ENCODE peak calls at places on chromosomes 11 and 22, in nine cellular contexts. Q is H1, X is cardiac muscle cell, T is mesenchymal stem cell, D is ascending aorta, E is mammary epithelial cell, K is osteoblast, I is kidney, M is neuronal stem cell. R is an unnamed sample.

GRCh38 chr11:30333405-30333804 is 10.5 kb downstream of the ARL14EP start:
- DNase-seq in Q (no peak), X (no peak), T (peak; percentile 14), D (no peak), E (peak; percentile 19), K (no peak), I (no peak), M (no peak), R (no peak)

GRCh38 chr22:36363378-36363931 is 24.3 kb downstream of the MYH9 start:
- DNase-seq in Q (no peak), X (no peak), T (no peak), D (no peak), E (no peak), K (no peak), I (no peak), M (no peak), R (peak; percentile 25)

GRCh38 chr11:75667831-75668507 is 869 bp downstream of the MAP6 start:
- DNase-seq in Q (no peak), X (peak; percentile 58), T (no peak), D (no peak), E (peak; percentile 36), K (peak; percentile 93), I (peak; percentile 87), M (peak; percentile 80), R (peak; percentile 86)

GRCh38 chr11:120340529-120340928 is 4.3 kb downstream of the ARHGEF12 start:
- DNase-seq in Q (no peak), X (no peak), T (no peak), D (no peak), E (peak; percentile 43), K (no peak), I (no peak), M (no peak), R (no peak)

GRCh38 chr11:64758330-64759079 is 1.3 kb downstream of the PYGM start:
- DNase-seq in Q (no peak), X (no peak), T (no peak), D (no peak), E (no peak), K (peak; percentile 73), I (peak; percentile 64), M (no peak), R (peak; percentile 40)

GRCh38 chr11:68838572-68838964 is 3.1 kb downstream of the CPT1A start:
- DNase-seq in Q (no peak), X (peak; percentile 58), T (peak; percentile 44), D (no peak), E (no peak), K (no peak), I (no peak), M (no peak), R (peak; percentile 63)

GRCh38 chr11:68890490-68891231 is 13.0 kb downstream of the MRPL21 start:
- DNase-seq in Q (no peak), X (peak; percentile 80), T (no peak), D (peak; percentile 57), E (no peak), K (peak; percentile 98), I (peak; percentile 93), M (no peak), R (peak; percentile 95)

GRCh38 chr11:17851697-17852096 is 117.1 kb downstream of the KCNC1 start:
- DNase-seq in Q (no peak), X (no peak), T (no peak), D (no peak), E (no peak), K (no peak), I (no peak), M (no peak), R (no peak)

GRCh38 chr11:27532652-27533325 is 26.2 kb upstream of the LIN7C start:
- DNase-seq in Q (no peak), X (peak; percentile 14), T (no peak), D (no peak), E (peak; percentile 28), K (no peak), I (no peak), M (no peak), R (no peak)

GRCh38 chr22:37884420-37884819 is 21.7 kb upstream of the MICALL1 start:
- DNase-seq in Q (no peak), X (no peak), T (no peak), D (no peak), E (no peak), K (peak; percentile 56), I (no peak), M (no peak), R (no peak)

GRCh38 chr22:28105396-28105795 is 186.3 kb upstream of the PITPNB start:
- DNase-seq in Q (no peak), X (peak; percentile 84), T (peak; percentile 43), D (no peak), E (no peak), K (no peak), I (no peak), M (no peak), R (no peak)

GRCh38 chr11:12556155-12556554 is 118.1 kb upstream of the TEAD1 start:
- DNase-seq in Q (no peak), X (peak; percentile 76), T (peak; percentile 76), D (no peak), E (no peak), K (no peak), I (no peak), M (no peak), R (peak; percentile 59)

GRCh38 chr11:1218788-1219445 is 3.9 kb upstream of the MUC5B start:
- DNase-seq in Q (no peak), X (no peak), T (no peak), D (no peak), E (no peak), K (peak; percentile 80), I (peak; percentile 60), M (no peak), R (peak; percentile 10)

GRCh38 chr11:73551697-73552096 is 46.2 kb downstream of the FAM168A start:
- DNase-seq in Q (no peak), X (no peak), T (no peak), D (no peak), E (no peak), K (peak; percentile 45), I (no peak), M (no peak), R (no peak)

DNA sequence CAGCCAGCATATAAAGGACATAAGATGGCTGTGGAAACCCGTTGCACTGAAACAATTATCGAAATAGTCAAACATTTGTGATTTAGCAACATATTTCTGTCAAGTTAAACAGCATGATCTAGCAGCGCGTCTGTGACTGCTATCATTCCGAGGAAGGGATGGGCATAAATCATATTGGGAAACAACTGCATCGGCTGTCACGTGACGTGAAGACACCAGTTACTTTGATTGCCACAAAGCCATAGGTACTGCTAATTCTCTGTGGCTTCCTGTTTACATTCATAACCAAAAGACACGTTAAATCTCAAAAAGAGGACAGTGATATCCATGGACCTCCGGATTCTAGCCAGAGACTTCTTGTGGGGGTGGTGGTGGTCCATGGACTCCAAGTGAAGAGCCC is 87.8 kb downstream of the CACNA1I start:
- DNase-seq in Q (no peak), X (no peak), T (no peak), D (no peak), E (no peak), K (no peak), I (no peak), M (no peak), R (no peak)
- H3K4me1 ChIP-seq in Q (no peaks in the 10 kb centered on the region), X (no peaks in the 10 kb centered on the region), T (peaks cover 9% of the 10 kb centered on the region), D (no peaks in the 10 kb centered on the region), E (peaks cover 9% of the 10 kb centered on the region), K (no peaks in the 10 kb centered on the region), I (no peaks in the 10 kb centered on the region), M (peaks cover 8% of the 10 kb centered on the region), R (no peaks in the 10 kb centered on the region)

GRCh38 chr11:70303070-70303469 is 32.6 kb downstream of the PPFIA1 start:
- DNase-seq in Q (no peak), X (peak; percentile 72), T (no peak), D (no peak), E (no peak), K (no peak), I (no peak), M (no peak), R (peak; percentile 66)
- H3K27ac ChIP-seq in Q (no peak overlapping the region), X (no peak overlapping the region), T (no peak overlapping the region), D (peak overlapping the region; percentile 55), E (no peak overlapping the region), K (peak overlapping the region; percentile 37), I (no peak overlapping the region), M (no peak overlapping the region), R (no peak overlapping the region)

DNA sequence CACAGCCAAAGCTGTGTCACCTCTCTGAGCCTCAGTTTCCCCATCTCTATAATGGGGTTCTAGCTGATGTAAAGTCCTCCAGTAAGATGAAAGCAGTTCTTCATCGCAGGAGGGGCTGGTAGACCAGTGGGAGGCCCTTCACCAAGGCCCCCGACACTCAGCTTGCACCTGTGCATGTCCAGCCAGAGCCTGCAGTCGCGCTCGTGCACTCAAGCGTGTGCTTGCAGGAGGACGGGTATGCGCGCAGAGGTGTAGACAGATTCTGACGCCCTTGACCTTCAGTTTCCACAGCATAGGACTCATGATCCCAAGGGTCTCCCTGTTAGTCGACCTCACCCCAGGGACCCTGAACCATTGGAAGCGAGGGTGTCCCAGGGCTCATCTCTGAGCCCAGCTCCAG is 633.7 kb downstream of the TBC1D22A start:
- DNase-seq in Q (no peak), X (no peak), T (no peak), D (no peak), E (no peak), K (peak; percentile 47), I (peak; percentile 52), M (no peak), R (no peak)
- H3K9me3 ChIP-seq in Q (peaks cover 87% of the 10 kb centered on the region), X (no peaks in the 10 kb centered on the region), T (no peaks in the 10 kb centered on the region), D (no peaks in the 10 kb centered on the region), E (peaks cover 57% of the 10 kb centered on the region), K (no peaks in the 10 kb centered on the region), I (no peaks in the 10 kb centered on the region), M (no peaks in the 10 kb centered on the region), R (no peaks in the 10 kb centered on the region)

DNA sequence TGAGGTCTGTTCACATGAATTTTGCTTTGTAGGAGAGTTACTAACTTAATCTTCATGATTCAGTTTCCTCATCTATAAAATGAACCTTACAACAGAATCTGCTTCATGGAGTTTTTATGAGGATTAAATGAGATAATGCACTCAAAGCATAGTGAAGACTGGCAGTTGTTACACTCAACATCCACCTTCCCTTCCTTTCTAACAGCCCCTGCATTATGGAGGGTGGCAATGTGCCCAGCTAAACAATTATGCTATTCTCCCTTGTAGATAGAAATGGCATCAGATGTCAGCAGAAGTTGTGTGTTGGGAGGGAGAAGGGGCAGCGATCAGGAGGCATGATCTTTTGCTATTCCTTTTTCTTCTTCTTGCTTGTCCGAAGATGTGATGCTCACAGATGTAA is 6.5 kb downstream of the POU2AF1 start:
- DNase-seq in Q (no peak), X (no peak), T (no peak), D (no peak), E (no peak), K (no peak), I (no peak), M (no peak), R (no peak)
- H3K4me1 ChIP-seq in Q (no peaks in the 10 kb centered on the region), X (no peaks in the 10 kb centered on the region), T (no peaks in the 10 kb centered on the region), D (no peaks in the 10 kb centered on the region), E (peaks cover 11% of the 10 kb centered on the region), K (no peaks in the 10 kb centered on the region), I (no peaks in the 10 kb centered on the region), M (no peaks in the 10 kb centered on the region), R (no peaks in the 10 kb centered on the region)